ENCODE peak calls at places on chromosomes 4 and X, in eight cellular contexts. B is NB4, F is A549, K is astrocyte of the spinal cord, O is PC-3, X is astrocyte, E is AG04450, R is A673. P is an unnamed sample.

GRCh38 chr4:16772366-16772850 is 126.0 kb downstream of the LDB2 start:
- DNase-seq in B (no peak), F (no peak), K (peak), O (no peak), X (no peak), E (no peak), R (peak), P (no peak)

GRCh38 chr4:61273237-61273636 is 73.1 kb downstream of the ADGRL3 start:
- DNase-seq in B (peak), F (peak), K (no peak), O (no peak), X (no peak), E (no peak), R (no peak), P (peak)

GRCh38 chr4:170190265-170190664 is 100.5 kb upstream of the AADAT start:
- DNase-seq in B (no peak), F (no peak), K (no peak), O (peak), X (no peak), E (no peak), R (no peak), P (no peak)

GRCh38 chr4:26866203-26866602 is 5.6 kb downstream of the STIM2 start:
- DNase-seq in B (no peak), F (no peak), K (no peak), O (no peak), X (no peak), E (no peak), R (no peak), P (no peak)

GRCh38 chrX:155767101-155767878 is 113.9 kb upstream of the VAMP7 start:
- DNase-seq in B (peak), F (peak), K (peak), O (peak), X (peak), E (peak), R (peak), P (peak)

GRCh38 chr4:164136181-164136616 is 617.7 kb upstream of the SMIM31 start:
- DNase-seq in B (no peak), F (no peak), K (peak), O (no peak), X (peak), E (no peak), R (peak), P (no peak)

GRCh38 chr4:103994059-103994458 is 274.3 kb upstream of the TACR3 start:
- DNase-seq in B (peak), F (peak), K (peak), O (peak), X (no peak), E (no peak), R (peak), P (no peak)

GRCh38 chr4:56757270-56757746 is 64.2 kb downstream of the SPINK2 start:
- DNase-seq in B (no peak), F (no peak), K (peak), O (peak), X (peak), E (no peak), R (no peak), P (peak)

GRCh38 chr4:52837716-52838558 is 24.2 kb upstream of the RASL11B start:
- DNase-seq in B (peak), F (no peak), K (peak), O (peak), X (peak), E (no peak), R (no peak), P (peak)

GRCh38 chr4:158208931-158209640 is 1.2 kb upstream of the TMEM144 start:
- DNase-seq in B (peak), F (no peak), K (no peak), O (no peak), X (no peak), E (no peak), R (peak), P (no peak)

GRCh38 chr4:158211288-158211687 is 1.0 kb downstream of the TMEM144 start:
- DNase-seq in B (no peak), F (peak), K (no peak), O (no peak), X (no peak), E (no peak), R (no peak), P (no peak)

DNA sequence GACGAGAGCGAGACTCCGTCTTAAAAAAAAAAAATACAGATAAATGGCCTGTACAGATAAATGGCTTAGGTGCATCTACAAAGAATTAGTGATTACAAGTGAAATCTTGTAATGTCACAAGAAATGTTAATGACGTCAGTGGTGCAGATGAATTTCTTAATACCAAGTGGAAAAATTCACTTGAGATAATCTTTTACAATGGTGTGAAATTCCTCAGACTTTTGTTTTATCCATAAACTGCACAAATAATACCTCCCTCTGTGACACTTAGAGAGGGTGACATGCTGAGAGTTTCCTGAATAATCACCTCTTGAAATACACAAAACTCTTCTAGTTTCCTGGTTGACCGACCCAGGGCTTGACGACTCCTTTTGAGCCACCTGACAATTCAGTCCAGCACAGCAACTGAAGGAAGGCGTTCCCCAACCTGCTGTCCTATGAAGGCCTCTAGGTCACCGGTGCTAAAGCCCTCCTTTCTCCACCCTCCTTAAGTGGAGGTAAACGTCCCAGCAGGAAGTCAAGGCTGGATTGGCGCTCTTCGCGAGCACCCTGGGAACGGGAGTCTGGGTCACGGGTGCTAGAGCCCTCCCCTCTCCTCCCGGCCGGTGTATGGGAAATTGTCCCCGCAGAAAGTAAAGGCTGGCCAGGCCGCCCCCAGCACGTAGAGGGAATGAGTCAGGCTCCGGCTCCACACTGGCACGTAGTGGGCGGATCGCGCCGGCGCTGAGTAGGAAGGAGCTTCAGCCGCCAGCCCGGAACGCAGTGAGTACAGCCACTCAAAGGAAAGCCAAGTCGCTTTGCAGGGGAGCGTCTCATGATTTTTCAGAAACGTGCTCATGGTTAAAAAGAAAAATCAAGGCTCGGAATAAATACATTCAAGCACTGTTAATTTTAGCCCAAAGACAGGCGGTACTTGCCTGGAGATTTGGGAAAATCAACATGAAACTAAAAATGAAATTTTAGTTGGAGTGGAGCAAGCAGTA is at the start of gene TMEM144:
- DNase-seq in B (peak), F (peak), K (peak), O (peak), X (peak), E (peak), R (peak), P (peak)
- TF ChIP-seq CTCF in B (no peak), F (no peak), K (peak), O (no peak), X (no peak), E (peak), R (peak), P (peak)

GRCh38 chr4:41852229-41852628 is 83.0 kb upstream of the TMEM33 start:
- DNase-seq in B (no peak), F (no peak), K (no peak), O (peak), X (no peak), E (no peak), R (no peak), P (no peak)

GRCh38 chr4:41851621-41852020 is 83.6 kb upstream of the TMEM33 start:
- DNase-seq in B (no peak), F (no peak), K (no peak), O (no peak), X (no peak), E (no peak), R (no peak), P (no peak)

GRCh38 chr4:41856797-41857196 is 78.4 kb upstream of the TMEM33 start:
- DNase-seq in B (no peak), F (no peak), K (no peak), O (no peak), X (no peak), E (no peak), R (no peak), P (no peak)

GRCh38 chr4:41857225-41857624 is 78.0 kb upstream of the TMEM33 start:
- DNase-seq in B (no peak), F (no peak), K (no peak), O (no peak), X (no peak), E (no peak), R (no peak), P (no peak)

GRCh38 chr4:41853973-41854372 is 81.3 kb upstream of the TMEM33 start:
- DNase-seq in B (peak), F (peak), K (no peak), O (peak), X (no peak), E (no peak), R (no peak), P (no peak)
- H3K4me3 ChIP-seq in B (no peak), F (no peak), K (no peak), O (no peak), X (no peak), E (no peak), R (no peak), P (no peak)

GRCh38 chrX:153438522-153438921 is 7.3 kb downstream of the TREX2 start:
- DNase-seq in B (peak), F (peak), K (peak), O (no peak), X (peak), E (no peak), R (peak), P (no peak)
- TF ChIP-seq CTCF in B (peak), F (peak), K (peak), O (peak), X (peak), E (peak), R (peak), P (peak)

GRCh38 chrX:115966920-115967319 is 203.6 kb upstream of the AGTR2 start:
- DNase-seq in B (no peak), F (no peak), K (no peak), O (no peak), X (no peak), E (no peak), R (no peak), P (no peak)

GRCh38 chrX:115970718-115971117 is 199.8 kb upstream of the AGTR2 start:
- DNase-seq in B (no peak), F (no peak), K (no peak), O (no peak), X (no peak), E (no peak), R (no peak), P (no peak)

GRCh38 chrX:115972717-115973116 is 197.8 kb upstream of the AGTR2 start:
- DNase-seq in B (no peak), F (no peak), K (no peak), O (no peak), X (no peak), E (no peak), R (no peak), P (no peak)

DNA sequence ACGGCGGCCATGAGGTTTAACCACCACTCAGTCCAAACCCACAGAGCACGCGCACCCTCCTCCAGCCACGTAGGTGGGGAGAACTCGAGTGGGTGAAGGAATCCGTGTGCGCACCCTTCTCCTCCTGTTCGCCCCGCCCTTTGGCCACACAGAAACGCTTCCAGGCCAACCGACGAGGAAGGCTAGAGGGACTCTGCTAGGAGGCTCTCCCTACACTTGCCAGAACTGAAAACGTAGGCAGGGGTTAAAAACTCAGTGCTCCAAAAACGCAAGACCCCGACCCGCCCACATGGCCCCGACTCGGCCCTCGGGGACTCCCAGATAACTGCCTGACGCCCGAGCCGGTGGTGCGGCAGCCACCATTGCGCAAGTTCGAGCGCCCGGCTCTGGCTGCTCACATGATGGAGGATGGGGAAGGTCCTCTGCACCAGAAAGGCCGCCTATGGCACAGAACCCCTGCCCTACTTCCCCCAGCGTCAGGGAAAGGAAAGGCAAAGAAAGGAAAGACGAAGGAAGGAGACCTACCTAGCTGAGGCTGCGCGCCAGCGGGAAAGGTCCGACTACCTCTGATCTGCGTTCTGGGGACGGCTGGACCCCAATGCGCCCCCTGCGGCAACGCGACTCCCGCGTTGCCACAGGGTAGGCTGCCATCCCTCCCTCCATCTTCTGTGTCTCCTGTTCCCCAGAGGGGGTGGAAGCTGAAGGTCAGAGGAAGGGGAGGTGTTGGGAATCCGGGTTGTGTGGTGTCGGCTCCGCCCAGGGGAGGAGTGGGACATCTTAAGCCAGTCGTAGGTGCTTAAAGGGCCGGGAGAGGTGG is 201.9 kb upstream of the AGTR2 start:
- DNase-seq in B (peak), F (peak), K (peak), O (no peak), X (peak), E (no peak), R (no peak), P (no peak)
- H3K4me3 ChIP-seq in B (no peak), F (peak), K (peak), O (no peak), X (peak), E (no peak), R (no peak), P (peak)

DNA sequence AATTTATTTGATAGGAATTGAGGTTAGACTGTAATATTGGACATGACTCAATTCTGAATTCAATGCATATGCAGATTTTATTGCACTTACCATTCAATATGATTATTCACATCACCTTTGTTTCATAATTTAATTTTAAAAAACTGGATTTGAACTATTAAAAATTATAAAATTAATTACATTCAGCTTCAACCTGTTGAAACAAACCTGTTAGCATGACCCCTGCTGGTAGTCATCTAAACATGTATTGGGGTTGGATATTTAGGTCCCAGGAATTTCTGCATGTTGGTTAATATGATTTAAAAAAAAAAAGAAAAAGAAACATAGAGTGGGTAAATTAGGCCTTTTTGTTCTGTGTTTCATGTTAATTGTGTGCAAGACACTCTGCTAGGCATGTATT is 85.9 kb downstream of the ARSJ start:
- DNase-seq in B (no peak), F (no peak), K (no peak), O (peak), X (no peak), E (no peak), R (no peak), P (peak)
- TF ChIP-seq CTCF in B (peak), F (no peak), K (peak), O (peak), X (peak), E (peak), R (peak), P (no peak)